ENCODE peak calls at places on chromosomes 11 and 22, in seven cellular contexts. One of them, this sample, is unnamed.

GRCh38 chr11:57491371-57492061 is 24.0 kb downstream of the SLC43A1 start:
- DNase-seq in NCI-H774: no peak
- DNase-seq in naive thymus-derived CD8-positive, alpha-beta T cell: no peak
- DNase-seq in mammary epithelial cell: no peak
- DNase-seq in endodermal cell: peak
- DNase-seq in HTR-8/SVneo: no peak
- DNase-seq in stimulated activated CD8-positive, alpha-beta memory T cell treated with anti-CD3 and anti-CD28 coated beads, Interleukin-4, amount 100 ng/mL, for 24 hours: peak
- DNase-seq in this sample: peak

GRCh38 chr11:124329787-124330478 is 9.9 kb upstream of the OR8D2 start:
- DNase-seq in NCI-H774: no peak
- DNase-seq in naive thymus-derived CD8-positive, alpha-beta T cell: no peak
- DNase-seq in mammary epithelial cell: no peak
- DNase-seq in endodermal cell: no peak
- DNase-seq in HTR-8/SVneo: no peak
- DNase-seq in stimulated activated CD8-positive, alpha-beta memory T cell treated with anti-CD3 and anti-CD28 coated beads, Interleukin-4, amount 100 ng/mL, for 24 hours: no peak
- DNase-seq in this sample: no peak

GRCh38 chr22:24005201-24005600 is at the start of gene GSTT4:
- DNase-seq in NCI-H774: no peak
- DNase-seq in naive thymus-derived CD8-positive, alpha-beta T cell: no peak
- DNase-seq in mammary epithelial cell: no peak
- DNase-seq in endodermal cell: no peak
- DNase-seq in HTR-8/SVneo: no peak
- DNase-seq in stimulated activated CD8-positive, alpha-beta memory T cell treated with anti-CD3 and anti-CD28 coated beads, Interleukin-4, amount 100 ng/mL, for 24 hours: no peak
- DNase-seq in this sample: no peak

GRCh38 chr22:36540867-36541642 is 12.1 kb upstream of the EIF3D start:
- DNase-seq in NCI-H774: no peak
- DNase-seq in naive thymus-derived CD8-positive, alpha-beta T cell: no peak
- DNase-seq in mammary epithelial cell: peak
- DNase-seq in endodermal cell: no peak
- DNase-seq in HTR-8/SVneo: no peak
- DNase-seq in stimulated activated CD8-positive, alpha-beta memory T cell treated with anti-CD3 and anti-CD28 coated beads, Interleukin-4, amount 100 ng/mL, for 24 hours: no peak
- DNase-seq in this sample: no peak

GRCh38 chr22:49010901-49011300 is 816.8 kb downstream of the BRD1 start:
- DNase-seq in NCI-H774: no peak
- DNase-seq in naive thymus-derived CD8-positive, alpha-beta T cell: no peak
- DNase-seq in mammary epithelial cell: no peak
- DNase-seq in endodermal cell: peak
- DNase-seq in HTR-8/SVneo: no peak
- DNase-seq in stimulated activated CD8-positive, alpha-beta memory T cell treated with anti-CD3 and anti-CD28 coated beads, Interleukin-4, amount 100 ng/mL, for 24 hours: no peak
- DNase-seq in this sample: no peak

GRCh38 chr11:63920126-63920869 is 3.3 kb upstream of the RCOR2 start:
- DNase-seq in NCI-H774: no peak
- DNase-seq in naive thymus-derived CD8-positive, alpha-beta T cell: no peak
- DNase-seq in mammary epithelial cell: no peak
- DNase-seq in endodermal cell: peak
- DNase-seq in HTR-8/SVneo: no peak
- DNase-seq in stimulated activated CD8-positive, alpha-beta memory T cell treated with anti-CD3 and anti-CD28 coated beads, Interleukin-4, amount 100 ng/mL, for 24 hours: no peak
- DNase-seq in this sample: no peak

GRCh38 chr22:29336751-29337490 is 21.4 kb upstream of the RASL10A start:
- DNase-seq in NCI-H774: no peak
- DNase-seq in naive thymus-derived CD8-positive, alpha-beta T cell: no peak
- DNase-seq in mammary epithelial cell: no peak
- DNase-seq in endodermal cell: no peak
- DNase-seq in HTR-8/SVneo: no peak
- DNase-seq in stimulated activated CD8-positive, alpha-beta memory T cell treated with anti-CD3 and anti-CD28 coated beads, Interleukin-4, amount 100 ng/mL, for 24 hours: no peak
- DNase-seq in this sample: no peak

GRCh38 chr22:38107692-38108515 is 2.6 kb downstream of the BAIAP2L2 start:
- DNase-seq in NCI-H774: no peak
- DNase-seq in naive thymus-derived CD8-positive, alpha-beta T cell: no peak
- DNase-seq in mammary epithelial cell: no peak
- DNase-seq in endodermal cell: no peak
- DNase-seq in HTR-8/SVneo: no peak
- DNase-seq in stimulated activated CD8-positive, alpha-beta memory T cell treated with anti-CD3 and anti-CD28 coated beads, Interleukin-4, amount 100 ng/mL, for 24 hours: no peak
- DNase-seq in this sample: no peak

GRCh38 chr11:12889243-12889642 is 119.9 kb upstream of the RASSF10 start:
- DNase-seq in NCI-H774: no peak
- DNase-seq in naive thymus-derived CD8-positive, alpha-beta T cell: no peak
- DNase-seq in mammary epithelial cell: peak
- DNase-seq in endodermal cell: no peak
- DNase-seq in HTR-8/SVneo: no peak
- DNase-seq in stimulated activated CD8-positive, alpha-beta memory T cell treated with anti-CD3 and anti-CD28 coated beads, Interleukin-4, amount 100 ng/mL, for 24 hours: no peak
- DNase-seq in this sample: no peak

GRCh38 chr22:44363214-44363979 is 50.6 kb upstream of the SHISAL1 start:
- DNase-seq in NCI-H774: no peak
- DNase-seq in naive thymus-derived CD8-positive, alpha-beta T cell: no peak
- DNase-seq in mammary epithelial cell: peak
- DNase-seq in endodermal cell: peak
- DNase-seq in HTR-8/SVneo: peak
- DNase-seq in stimulated activated CD8-positive, alpha-beta memory T cell treated with anti-CD3 and anti-CD28 coated beads, Interleukin-4, amount 100 ng/mL, for 24 hours: no peak
- DNase-seq in this sample: no peak

GRCh38 chr11:87292598-87292997 is 254.9 kb downstream of the TMEM135 start:
- DNase-seq in NCI-H774: no peak
- DNase-seq in naive thymus-derived CD8-positive, alpha-beta T cell: no peak
- DNase-seq in mammary epithelial cell: no peak
- DNase-seq in endodermal cell: no peak
- DNase-seq in HTR-8/SVneo: no peak
- DNase-seq in stimulated activated CD8-positive, alpha-beta memory T cell treated with anti-CD3 and anti-CD28 coated beads, Interleukin-4, amount 100 ng/mL, for 24 hours: no peak
- DNase-seq in this sample: no peak

GRCh38 chr11:75365711-75366181 is 14.3 kb upstream of the ARRB1 start:
- DNase-seq in NCI-H774: no peak
- DNase-seq in naive thymus-derived CD8-positive, alpha-beta T cell: no peak
- DNase-seq in mammary epithelial cell: no peak
- DNase-seq in endodermal cell: no peak
- DNase-seq in HTR-8/SVneo: no peak
- DNase-seq in stimulated activated CD8-positive, alpha-beta memory T cell treated with anti-CD3 and anti-CD28 coated beads, Interleukin-4, amount 100 ng/mL, for 24 hours: no peak
- DNase-seq in this sample: no peak

GRCh38 chr11:125410091-125410490 is 86.0 kb downstream of the FEZ1 start:
- DNase-seq in NCI-H774: no peak
- DNase-seq in naive thymus-derived CD8-positive, alpha-beta T cell: no peak
- DNase-seq in mammary epithelial cell: peak
- DNase-seq in endodermal cell: peak
- DNase-seq in HTR-8/SVneo: no peak
- DNase-seq in stimulated activated CD8-positive, alpha-beta memory T cell treated with anti-CD3 and anti-CD28 coated beads, Interleukin-4, amount 100 ng/mL, for 24 hours: no peak
- DNase-seq in this sample: no peak

GRCh38 chr11:15920856-15921629 is 435.3 kb downstream of the SOX6 start:
- DNase-seq in NCI-H774: no peak
- DNase-seq in naive thymus-derived CD8-positive, alpha-beta T cell: no peak
- DNase-seq in mammary epithelial cell: peak
- DNase-seq in endodermal cell: peak
- DNase-seq in HTR-8/SVneo: no peak
- DNase-seq in stimulated activated CD8-positive, alpha-beta memory T cell treated with anti-CD3 and anti-CD28 coated beads, Interleukin-4, amount 100 ng/mL, for 24 hours: no peak
- DNase-seq in this sample: no peak